ENCODE peak calls at places on chromosomes 7 and 10, in six cellular contexts. V is H9, E is neuronal stem cell, K is IMR-90, A is trophoblast cell, P is H1. M is an unnamed sample.
A peak's percentile ranks its signal among the peaks of the same experiment; 100 is the strongest.

GRCh38 chr10:29127037-29127436 is 161.8 kb upstream of the LYZL1 start:
- DNase-seq in V (no peak), E (no peak), K (no peak), A (no peak), P (no peak), M (no peak)

GRCh38 chr10:69863580-69863979 is 61.9 kb downstream of the COL13A1 start:
- DNase-seq in V (no peak), E (no peak), K (peak; percentile 77), A (no peak), P (no peak), M (peak; percentile 66)

GRCh38 chr7:44767912-44768662 is 19.4 kb downstream of the ZMIZ2 start:
- DNase-seq in V (no peak), E (no peak), K (peak; percentile 77), A (peak; percentile 33), P (no peak), M (peak; percentile 55)

GRCh38 chr10:77789016-77789415 is 137.5 kb downstream of the DLG5 start:
- DNase-seq in V (no peak), E (no peak), K (no peak), A (no peak), P (no peak), M (no peak)

GRCh38 chr10:96511044-96511945 is 2.4 kb downstream of the TLL2 start:
- DNase-seq in V (peak; percentile 86), E (no peak), K (peak; percentile 17), A (peak; percentile 84), P (peak; percentile 80), M (peak; percentile 31)

GRCh38 chr7:9127901-9128300 is 694.5 kb downstream of the NXPH1 start:
- DNase-seq in V (no peak), E (no peak), K (no peak), A (no peak), P (no peak), M (no peak)

GRCh38 chr10:50470345-50470744 is 153.4 kb downstream of the SGMS1 start:
- DNase-seq in V (no peak), E (no peak), K (no peak), A (no peak), P (no peak), M (no peak)

GRCh38 chr10:117007080-117007479 is 2.1 kb upstream of the SHTN1 start:
- DNase-seq in V (no peak), E (no peak), K (peak; percentile 74), A (peak; percentile 80), P (no peak), M (peak; percentile 65)

GRCh38 chr10:129110780-129111179 is 356.3 kb upstream of the MGMT start:
- DNase-seq in V (no peak), E (no peak), K (no peak), A (no peak), P (no peak), M (no peak)

GRCh38 chr10:1369665-1370064 is 313.5 kb downstream of the WDR37 start:
- DNase-seq in V (no peak), E (no peak), K (no peak), A (no peak), P (peak; percentile 44), M (no peak)

GRCh38 chr10:46558141-46558410 is 1.6 kb upstream of the GPRIN2 start:
- DNase-seq in V (no peak), E (no peak), K (no peak), A (no peak), P (no peak), M (no peak)

GRCh38 chr10:6920072-6921019 is 340.3 kb upstream of the PRKCQ start:
- DNase-seq in V (peak; percentile 84), E (peak; percentile 48), K (peak; percentile 28), A (peak; percentile 64), P (peak; percentile 76), M (peak; percentile 54)

GRCh38 chr10:25047902-25048301 is 31.5 kb downstream of the THNSL1 start:
- DNase-seq in V (no peak), E (no peak), K (peak; percentile 66), A (no peak), P (no peak), M (peak; percentile 3)

GRCh38 chr10:29022513-29022912 is 266.4 kb upstream of the LYZL1 start:
- DNase-seq in V (no peak), E (no peak), K (no peak), A (peak; percentile 40), P (no peak), M (no peak)

GRCh38 chr7:99380823-99381663 is 6.5 kb downstream of the ARPC1B start:
- DNase-seq in V (no peak), E (no peak), K (no peak), A (peak; percentile 40), P (no peak), M (no peak)

GRCh38 chr10:1272079-1272478 is 215.9 kb downstream of the WDR37 start:
- DNase-seq in V (no peak), E (no peak), K (no peak), A (no peak), P (no peak), M (no peak)

GRCh38 chr7:152894295-152895170 is 135.0 kb downstream of the ACTR3B start:
- DNase-seq in V (peak; percentile 66), E (peak; percentile 47), K (no peak), A (peak; percentile 50), P (peak; percentile 85), M (no peak)

GRCh38 chr7:151687523-151688235 is 168.0 kb upstream of the RHEB start:
- DNase-seq in V (peak; percentile 88), E (peak; percentile 39), K (peak; percentile 96), A (peak; percentile 98), P (no peak), M (peak; percentile 95)

GRCh38 chr7:20834656-20835055 is 48.0 kb upstream of the SP8 start:
- DNase-seq in V (no peak), E (no peak), K (no peak), A (no peak), P (no peak), M (no peak)

GRCh38 chr7:42574693-42575084 is 337.2 kb downstream of the C7orf25 start:
- DNase-seq in V (no peak), E (no peak), K (no peak), A (peak; percentile 15), P (no peak), M (peak; percentile 16)
- H4K91ac ChIP-seq in V (no peak overlapping the region), E (no peak overlapping the region), K (no peak overlapping the region), A (no peak overlapping the region), P (no peak overlapping the region), M (no peak overlapping the region)

GRCh38 chr10:132503581-132504421 is 33.8 kb upstream of the INPP5A start:
- DNase-seq in V (no peak), E (no peak), K (no peak), A (no peak), P (no peak), M (no peak)

GRCh38 chr10:132507467-132507955 is 30.1 kb upstream of the INPP5A start:
- DNase-seq in V (peak; percentile 13), E (no peak), K (no peak), A (no peak), P (no peak), M (no peak)

GRCh38 chr10:132502544-132503300 is 34.9 kb upstream of the INPP5A start:
- DNase-seq in V (no peak), E (no peak), K (no peak), A (no peak), P (no peak), M (no peak)

GRCh38 chr10:132506711-132507466 is 30.7 kb upstream of the INPP5A start:
- DNase-seq in V (peak; percentile 14), E (no peak), K (peak; percentile 55), A (no peak), P (no peak), M (no peak)

GRCh38 chr10:132504501-132505272 is 32.9 kb upstream of the INPP5A start:
- DNase-seq in V (peak; percentile 10), E (no peak), K (no peak), A (no peak), P (no peak), M (no peak)
- H3K79me1 ChIP-seq in V (no peaks in the 10 kb centered on the region), E (peaks cover 4% of the 10 kb centered on the region), K (no peaks in the 10 kb centered on the region), A (no peaks in the 10 kb centered on the region), P (no peaks in the 10 kb centered on the region), M (no peaks in the 10 kb centered on the region)

DNA sequence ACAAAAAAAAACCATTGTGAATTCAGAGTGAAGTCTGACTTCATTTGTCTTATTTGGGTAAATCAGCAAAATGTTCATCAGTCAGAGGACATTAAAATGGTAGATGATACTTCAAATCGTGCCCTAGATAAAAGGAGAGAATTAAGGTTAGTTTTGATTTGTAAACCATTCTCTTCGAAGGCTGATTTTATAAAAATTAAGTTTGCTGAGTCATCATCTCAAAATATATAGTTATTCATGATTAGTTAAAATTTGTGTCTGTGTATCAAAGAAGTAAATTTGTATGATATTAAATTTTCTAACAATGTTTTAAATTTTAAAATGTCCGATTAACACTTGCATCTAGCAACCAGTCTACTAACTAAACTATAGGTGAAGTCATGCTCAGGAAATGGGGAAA is 35.3 kb downstream of the MET start:
- DNase-seq in V (no peak), E (no peak), K (no peak), A (no peak), P (no peak), M (no peak)
- H4K91ac ChIP-seq in V (no peak overlapping the region), E (no peak overlapping the region), K (no peak overlapping the region), A (no peak overlapping the region), P (no peak overlapping the region), M (no peak overlapping the region)

GRCh38 chr10:126930506-126931458 is 25.6 kb downstream of the DOCK1 start:
- DNase-seq in V (no peak), E (no peak), K (peak; percentile 64), A (no peak), P (no peak), M (no peak)

GRCh38 chr10:126929391-126929790 is 24.2 kb downstream of the DOCK1 start:
- DNase-seq in V (no peak), E (no peak), K (no peak), A (no peak), P (no peak), M (no peak)

GRCh38 chr10:126933116-126933515 is 27.9 kb downstream of the DOCK1 start:
- DNase-seq in V (no peak), E (no peak), K (no peak), A (no peak), P (no peak), M (no peak)

GRCh38 chr10:126932516-126932915 is 27.3 kb downstream of the DOCK1 start:
- DNase-seq in V (no peak), E (no peak), K (no peak), A (no peak), P (no peak), M (no peak)

DNA sequence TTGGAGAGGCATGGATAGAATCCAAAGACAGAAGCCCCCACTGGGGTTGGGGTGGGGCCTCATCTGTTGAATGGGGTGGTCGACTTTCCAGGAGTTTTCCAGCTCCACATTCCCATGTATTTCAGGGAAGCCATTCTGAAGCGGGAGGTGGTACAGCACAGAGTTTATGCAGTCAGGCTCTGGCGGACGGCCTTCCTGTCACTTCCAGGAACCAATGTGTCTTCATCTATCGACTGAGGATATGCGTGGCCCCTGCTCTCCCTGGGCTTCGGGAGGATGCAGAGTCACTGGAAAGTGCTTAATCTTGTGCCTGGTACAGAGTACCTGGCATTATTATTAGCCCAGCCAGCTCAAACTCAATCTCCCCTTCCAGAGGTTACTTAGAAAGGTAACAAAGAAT is 26.3 kb downstream of the DOCK1 start:
- DNase-seq in V (no peak), E (no peak), K (no peak), A (no peak), P (no peak), M (no peak)
- H3K79me1 ChIP-seq in V (peaks cover 8% of the 10 kb centered on the region), E (peaks cover 5% of the 10 kb centered on the region), K (peaks cover 43% of the 10 kb centered on the region), A (no peaks in the 10 kb centered on the region), P (peaks cover 39% of the 10 kb centered on the region), M (peaks cover 54% of the 10 kb centered on the region)

GRCh38 chr10:63582686-63583085 is 61.5 kb downstream of the REEP3 start:
- DNase-seq in V (no peak), E (no peak), K (no peak), A (no peak), P (no peak), M (no peak)
- H4K91ac ChIP-seq in V (no peak overlapping the region), E (no peak overlapping the region), K (no peak overlapping the region), A (no peak overlapping the region), P (no peak overlapping the region), M (no peak overlapping the region)